ENCODE peak calls at places on chromosomes 16 and 17, in seven cellular contexts. Q is astrocyte of the spinal cord; J is CD4-positive, CD25-positive, alpha-beta regulatory T cell; B is CD4-positive, alpha-beta T cell; Z is RPMI8226; K is amniotic stem cell; C is iPS-NIHi11. R is an unnamed sample.

GRCh38 chr16:4382795-4383357 is 11.2 kb downstream of the VASN start:
- DNase-seq in Q (no peak), K (no peak), C (no peak), Z (no peak), B (no peak), J (no peak), R (no peak)

GRCh38 chr17:3535253-3535995 is 22.2 kb downstream of the TRPV3 start:
- DNase-seq in K (peak), Q (peak), J (peak), Z (peak), C (peak), B (peak), R (peak)

GRCh38 chr16:1089822-1090619 is 6.0 kb downstream of the C1QTNF8 start:
- DNase-seq in K (no peak), Q (no peak), C (no peak), J (no peak), Z (peak), B (no peak), R (no peak)

GRCh38 chr16:29927523-29927905 is 1.5 kb upstream of the KCTD13 start:
- DNase-seq in J (no peak), B (no peak), Q (no peak), C (no peak), K (no peak), Z (no peak), R (no peak)

GRCh38 chr16:80717611-80718010 is 86.8 kb downstream of the CDYL2 start:
- DNase-seq in C (no peak), B (no peak), Q (no peak), Z (no peak), K (no peak), J (no peak), R (no peak)

GRCh38 chr16:81707411-81708321 is 71.4 kb upstream of the PLCG2 start:
- DNase-seq in C (no peak), Q (peak), K (no peak), Z (no peak), B (no peak), J (no peak), R (no peak)

GRCh38 chr16:85220125-85220839 is 108.0 kb upstream of the CIBAR2 start:
- DNase-seq in J (no peak), C (peak), B (no peak), Q (peak), K (peak), Z (peak), R (no peak)

GRCh38 chr17:76383645-76384221 is 676 bp upstream of the SPHK1 start:
- DNase-seq in C (peak), B (peak), Q (peak), K (no peak), Z (peak), J (peak), R (peak)

GRCh38 chr16:52435573-52435972 is 111.4 kb downstream of the TOX3 start:
- DNase-seq in J (no peak), K (no peak), Z (no peak), B (no peak), Q (no peak), C (no peak), R (no peak)

GRCh38 chr16:35414139-35414538 is 1954.7 kb downstream of the TP53TG3F start:
- DNase-seq in Q (no peak), C (no peak), K (no peak), J (no peak), Z (no peak), B (no peak), R (no peak)

GRCh38 chr16:990516-991291 is 9.1 kb downstream of the SOX8 start:
- DNase-seq in K (no peak), J (no peak), B (no peak), Z (no peak), C (no peak), Q (no peak), R (no peak)

GRCh38 chr16:57137566-57138273 is 45.3 kb downstream of the CPNE2 start:
- DNase-seq in K (no peak), J (no peak), B (no peak), Z (no peak), Q (no peak), C (no peak), R (no peak)

GRCh38 chr16:4994719-4995434 is 36.7 kb downstream of the SEC14L5 start:
- DNase-seq in K (no peak), B (no peak), Q (no peak), Z (no peak), C (no peak), J (no peak), R (no peak)

R was measured in GM13976.